ENCODE peak calls at places on chromosomes 13 and 19, in seven cellular contexts. L is stomach, T is vagina, N is Peyer's patch, Z is tibial nerve, S is HCT116, F is ovary. U is an unnamed sample.

GRCh38 chr19:10678813-10679212 is 22.4 kb upstream of the QTRT1 start:
- DNase-seq in L (no peak), T (no peak), N (no peak), Z (no peak), S (no peak), F (no peak), U (no peak)

GRCh38 chr19:49442793-49443365 is 1.6 kb upstream of the SLC17A7 start:
- DNase-seq in L (peak), T (peak), N (peak), Z (peak), S (peak), F (peak), U (peak)

GRCh38 chr13:99280166-99280565 is 22.0 kb upstream of the GPR18 start:
- DNase-seq in L (no peak), T (no peak), N (no peak), Z (no peak), S (no peak), F (no peak), U (no peak)

GRCh38 chr19:6103217-6103644 is 7.1 kb downstream of the RFX2 start:
- DNase-seq in L (peak), T (no peak), N (no peak), Z (peak), S (no peak), F (peak), U (peak)

GRCh38 chr19:56272448-56272847 is at the start of gene EDDM13:
- DNase-seq in L (no peak), T (no peak), N (no peak), Z (no peak), S (no peak), F (no peak), U (no peak)

GRCh38 chr19:49639401-49640112 is 386 bp downstream of the RRAS start:
- DNase-seq in L (no peak), T (no peak), N (no peak), Z (peak), S (no peak), F (peak), U (no peak)

GRCh38 chr13:38348890-38349289 is 761 bp upstream of the UFM1 start:
- DNase-seq in L (no peak), T (no peak), N (no peak), Z (no peak), S (no peak), F (no peak), U (no peak)

GRCh38 chr13:24130134-24130792 is 30.3 kb upstream of the SPATA13 start:
- DNase-seq in L (no peak), T (no peak), N (no peak), Z (no peak), S (no peak), F (no peak), U (no peak)

GRCh38 chr13:32021785-32022184 is 9.8 kb upstream of the FRY start:
- DNase-seq in L (no peak), T (no peak), N (no peak), Z (no peak), S (no peak), F (no peak), U (no peak)

GRCh38 chr13:30042272-30042671 is 191.9 kb upstream of the UBL3 start:
- DNase-seq in L (no peak), T (no peak), N (no peak), Z (no peak), S (no peak), F (no peak), U (no peak)

GRCh38 chr19:4431808-4432674 is 25.6 kb downstream of the UBXN6 start:
- DNase-seq in L (no peak), T (no peak), N (peak), Z (no peak), S (no peak), F (no peak), U (no peak)

GRCh38 chr13:28333204-28333900 is 161.6 kb downstream of the FLT1 start:
- DNase-seq in L (no peak), T (no peak), N (no peak), Z (no peak), S (no peak), F (no peak), U (no peak)

GRCh38 chr13:20182231-20182846 is 10.4 kb downstream of the GJB2 start:
- DNase-seq in L (peak), T (peak), N (no peak), Z (peak), S (peak), F (no peak), U (peak)

GRCh38 chr19:3420909-3421619 is 54.7 kb downstream of the NFIC start:
- DNase-seq in L (no peak), T (no peak), N (no peak), Z (no peak), S (no peak), F (no peak), U (no peak)

GRCh38 chr13:99796175-99796819 is 175.3 kb downstream of the ZIC5 start:
- DNase-seq in L (no peak), T (no peak), N (no peak), Z (no peak), S (no peak), F (no peak), U (peak)

GRCh38 chr13:30526612-30527217 is 61.0 kb upstream of the HMGB1 start:
- DNase-seq in L (no peak), T (no peak), N (no peak), Z (no peak), S (no peak), F (no peak), U (no peak)

GRCh38 chr13:48448285-48448962 is 35.5 kb upstream of the LPAR6 start:
- DNase-seq in L (no peak), T (no peak), N (no peak), Z (no peak), S (no peak), F (no peak), U (no peak)

GRCh38 chr19:6564393-6564792 is 26.6 kb downstream of the CD70 start:
- DNase-seq in L (no peak), T (no peak), N (no peak), Z (no peak), S (no peak), F (no peak), U (no peak)

GRCh38 chr19:50318438-50318837 is 10.7 kb downstream of the KCNC3 start:
- DNase-seq in L (no peak), T (no peak), N (no peak), Z (no peak), S (no peak), F (no peak), U (no peak)

GRCh38 chr19:14400913-14401312 is 18.2 kb downstream of the DDX39A start:
- DNase-seq in L (no peak), T (no peak), N (no peak), Z (no peak), S (no peak), F (no peak), U (no peak)

GRCh38 chr13:41675306-41675705 is 218.0 kb downstream of the RGCC start:
- DNase-seq in L (no peak), T (no peak), N (no peak), Z (no peak), S (no peak), F (no peak), U (no peak)

GRCh38 chr19:49081273-49081672 is 4.0 kb upstream of the SNRNP70 start:
- DNase-seq in L (no peak), T (no peak), N (no peak), Z (no peak), S (no peak), F (no peak), U (no peak)

GRCh38 chr19:20077791-20078463 is at the start of gene ZNF90:
- DNase-seq in L (peak), T (peak), N (peak), Z (peak), S (no peak), F (peak), U (peak)

GRCh38 chr13:98174321-98174720 is 2.7 kb downstream of the RNF113B start:
- DNase-seq in L (no peak), T (no peak), N (no peak), Z (no peak), S (no peak), F (no peak), U (no peak)

GRCh38 chr13:29536853-29537252 is 58.6 kb downstream of the SLC7A1 start:
- DNase-seq in L (no peak), T (no peak), N (no peak), Z (no peak), S (no peak), F (no peak), U (no peak)

GRCh38 chr13:35460061-35460460 is 16.4 kb downstream of the MAB21L1 start:
- DNase-seq in L (no peak), T (no peak), N (no peak), Z (no peak), S (no peak), F (no peak), U (no peak)

GRCh38 chr13:65112123-65113075 is 2117.7 kb downstream of the PCDH9 start:
- DNase-seq in L (no peak), T (no peak), N (no peak), Z (no peak), S (no peak), F (no peak), U (no peak)

GRCh38 chr13:62556973-62557372 is 1141.3 kb upstream of the PCDH20 start:
- DNase-seq in L (no peak), T (no peak), N (no peak), Z (no peak), S (no peak), F (no peak), U (no peak)

GRCh38 chr13:42116225-42116624 is 67.8 kb downstream of the DGKH start:
- DNase-seq in L (no peak), T (no peak), N (no peak), Z (no peak), S (no peak), F (no peak), U (no peak)

GRCh38 chr19:39847525-39847924 is 1.3 kb upstream of the FBL start:
- DNase-seq in L (no peak), T (no peak), N (no peak), Z (no peak), S (no peak), F (no peak), U (no peak)
- H3K27ac ChIP-seq in L (no peak), T (no peak), N (no peak), Z (no peak), S (no peak), F (no peak), U (no peak)

GRCh38 chr19:46661020-46661731 is at the start of gene DACT3:
- DNase-seq in L (peak), T (peak), N (peak), Z (peak), S (peak), F (peak), U (peak)

GRCh38 chr19:46659151-46660007 is 1.6 kb downstream of the DACT3 start:
- DNase-seq in L (no peak), T (no peak), N (no peak), Z (peak), S (no peak), F (peak), U (no peak)

GRCh38 chr19:46660008-46660517 is 919 bp downstream of the DACT3 start:
- DNase-seq in L (no peak), T (peak), N (no peak), Z (no peak), S (no peak), F (peak), U (no peak)

GRCh38 chr19:46661735-46662592 is 982 bp upstream of the DACT3 start:
- DNase-seq in L (peak), T (peak), N (peak), Z (peak), S (peak), F (peak), U (peak)

GRCh38 chr19:46660601-46661019 is 372 bp downstream of the DACT3 start:
- DNase-seq in L (no peak), T (peak), N (no peak), Z (no peak), S (no peak), F (peak), U (no peak)
- TF ChIP-seq POLR2A in L (no peak), T (no peak), N (no peak), Z (peak), S (no peak), F (peak), U (no peak)

DNA sequence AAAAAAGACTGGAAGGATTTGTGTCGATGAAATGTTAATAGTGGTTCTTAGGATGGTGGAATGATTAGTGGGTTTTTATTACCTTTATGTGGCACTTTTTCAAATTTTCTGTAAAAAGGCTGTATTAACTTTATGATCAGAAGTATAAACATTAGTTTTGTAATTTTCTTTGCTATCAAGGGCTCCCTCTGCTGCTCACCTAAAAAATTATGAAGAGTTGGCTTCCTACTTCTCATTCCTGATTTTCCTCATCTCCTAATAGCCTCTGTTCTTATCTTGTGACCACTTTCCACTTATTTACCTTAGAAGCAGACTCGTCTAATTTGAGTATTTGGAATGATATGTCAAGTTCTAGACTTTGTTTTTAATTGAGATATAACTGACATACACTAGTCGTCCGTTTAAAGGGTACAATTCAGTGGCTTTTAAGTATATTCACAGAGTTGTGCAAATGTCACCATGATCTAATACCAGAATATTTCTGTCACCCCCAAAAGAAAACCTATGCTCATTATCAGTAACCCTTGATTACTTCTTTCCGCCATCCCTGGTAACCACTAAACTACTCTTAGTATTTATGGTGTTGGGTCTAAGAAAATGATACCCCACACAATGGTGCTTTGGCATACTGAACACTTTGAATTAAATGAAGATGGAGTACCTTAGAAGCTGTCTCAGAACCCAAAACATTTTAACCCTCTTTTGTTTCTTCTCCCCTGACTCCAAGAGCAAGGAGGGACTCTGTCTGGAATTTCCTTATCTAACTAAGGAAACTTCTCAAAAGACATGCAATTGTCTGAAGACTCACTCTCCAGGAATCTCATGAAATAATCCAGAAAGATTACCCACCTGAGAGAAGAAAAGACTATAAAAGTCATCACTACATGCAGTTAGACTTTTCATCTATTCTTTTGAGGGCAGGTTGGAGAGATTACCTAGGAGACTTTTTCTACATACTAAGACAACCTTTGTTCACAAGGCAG is 311.3 kb downstream of the DLEU7 start:
- DNase-seq in L (no peak), T (no peak), N (no peak), Z (no peak), S (peak), F (no peak), U (no peak)
- TF ChIP-seq CTCF in L (peak), T (peak), N (peak), Z (peak), S (peak), F (no peak), U (peak)

GRCh38 chr13:84684048-84684662 is 801.9 kb upstream of the SLITRK1 start:
- DNase-seq in L (peak), T (no peak), N (no peak), Z (no peak), S (no peak), F (no peak), U (no peak)

GRCh38 chr13:84683448-84683847 is 801.2 kb upstream of the SLITRK1 start:
- DNase-seq in L (no peak), T (no peak), N (no peak), Z (no peak), S (no peak), F (no peak), U (no peak)

GRCh38 chr13:84684804-84685203 is 802.5 kb upstream of the SLITRK1 start:
- DNase-seq in L (no peak), T (no peak), N (no peak), Z (no peak), S (no peak), F (no peak), U (no peak)

GRCh38 chr13:84686973-84687372 is 804.7 kb upstream of the SLITRK1 start:
- DNase-seq in L (no peak), T (no peak), N (no peak), Z (no peak), S (no peak), F (no peak), U (no peak)

GRCh38 chr13:84686458-84686857 is 804.2 kb upstream of the SLITRK1 start:
- DNase-seq in L (no peak), T (no peak), N (no peak), Z (no peak), S (no peak), F (no peak), U (no peak)
- H3K27ac ChIP-seq in L (no peak), T (no peak), N (no peak), Z (no peak), S (no peak), F (no peak), U (no peak)

GRCh38 chr19:7619671-7620441 is 9.5 kb downstream of the XAB2 start:
- DNase-seq in L (peak), T (no peak), N (no peak), Z (no peak), S (no peak), F (no peak), U (peak)
- TF ChIP-seq POLR2A in L (no peak), T (no peak), N (no peak), Z (no peak), S (no peak), F (no peak), U (no peak)

DNA sequence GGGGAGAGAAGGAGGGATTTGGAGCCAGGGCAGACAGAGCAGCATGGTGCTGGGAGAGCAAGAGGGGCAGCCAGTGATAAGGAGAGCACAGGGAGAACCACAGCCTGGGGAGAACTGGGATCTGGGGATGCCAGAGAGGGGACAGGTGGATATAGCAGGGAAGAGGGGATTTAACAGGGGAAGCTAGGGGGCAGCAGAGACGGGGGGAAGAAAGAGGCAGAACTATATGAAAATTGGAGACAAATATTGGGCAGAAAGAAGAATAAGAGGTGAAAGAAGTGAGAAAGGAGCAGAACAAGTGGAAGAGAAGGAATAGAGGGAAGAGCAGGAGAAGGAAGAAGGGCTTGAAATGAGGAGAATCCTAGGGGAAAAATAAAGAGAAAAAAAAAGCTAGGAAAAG is 6.5 kb upstream of the ZNF528 start:
- DNase-seq in L (no peak), T (no peak), N (no peak), Z (no peak), S (no peak), F (no peak), U (no peak)
- TF ChIP-seq CTCF in L (no peak), T (no peak), N (no peak), Z (no peak), S (no peak), F (no peak), U (no peak)

GRCh38 chr13:95644611-95645052 is at the start of gene DZIP1:
- DNase-seq in L (peak), T (no peak), N (no peak), Z (peak), S (no peak), F (peak), U (peak)
- H3K27ac ChIP-seq in L (peak), T (peak), N (peak), Z (peak), S (no peak), F (peak), U (peak)

GRCh38 chr13:104296301-104296700 is 1230.1 kb upstream of the SLC10A2 start:
- DNase-seq in L (no peak), T (no peak), N (no peak), Z (no peak), S (no peak), F (no peak), U (no peak)

GRCh38 chr13:104297075-104297474 is 1230.9 kb upstream of the SLC10A2 start:
- DNase-seq in L (no peak), T (no peak), N (no peak), Z (no peak), S (no peak), F (no peak), U (no peak)

GRCh38 chr13:104295537-104295936 is 1229.3 kb upstream of the SLC10A2 start:
- DNase-seq in L (no peak), T (no peak), N (no peak), Z (no peak), S (no peak), F (no peak), U (no peak)

GRCh38 chr13:104301216-104301975 is 1235.2 kb upstream of the SLC10A2 start:
- DNase-seq in L (no peak), T (no peak), N (no peak), Z (no peak), S (no peak), F (no peak), U (no peak)
- TF ChIP-seq POLR2A in L (no peak), T (no peak), N (no peak), Z (no peak), S (no peak), F (no peak), U (no peak)

U was measured in body of pancreas.